ENCODE peak calls at places on chromosomes 12 and 14, in five cellular contexts. R is GM23248, D is GM23338, J is SK-N-SH, E is PC-3. G is an unnamed sample. For H3K9me2, H3K4me1 and H3F3A, the result is how much of the 10 kb centered on the place peaks cover.

GRCh38 chr14:99143126-99143525 is 128.9 kb downstream of the BCL11B start:
- DNase-seq in R (no peak), D (no peak), J (no peak), E (no peak), G (no peak)

GRCh38 chr12:126747530-126748149 is 1519.3 kb upstream of the TMEM132C start:
- DNase-seq in R (peak), D (peak), J (peak), E (peak), G (no peak)

GRCh38 chr12:96338852-96339478 is 61.3 kb downstream of the CDK17 start:
- DNase-seq in R (no peak), D (no peak), J (no peak), E (no peak), G (no peak)

GRCh38 chr14:46985529-46986137 is 334.1 kb upstream of the RPL10L start:
- DNase-seq in R (no peak), D (peak), J (no peak), E (peak), G (no peak)

GRCh38 chr14:68172216-68172615 is 352.6 kb downstream of the RAD51B start:
- DNase-seq in R (no peak), D (no peak), J (no peak), E (peak), G (no peak)

GRCh38 chr12:31008961-31009840 is 64.5 kb upstream of the DDX11 start:
- DNase-seq in R (no peak), D (no peak), J (no peak), E (no peak), G (no peak)

GRCh38 chr14:101061411-101062064 is 158.0 kb upstream of the RTL1 start:
- DNase-seq in R (no peak), D (no peak), J (no peak), E (no peak), G (no peak)

GRCh38 chr12:81350309-81350708 is 272.4 kb downstream of the ACSS3 start:
- DNase-seq in R (no peak), D (peak), J (no peak), E (no peak), G (no peak)

GRCh38 chr14:21084988-21085853 is 13.2 kb downstream of the ZNF219 start:
- DNase-seq in R (peak), D (no peak), J (peak), E (peak), G (no peak)

GRCh38 chr12:8664228-8664963 is 1.8 kb upstream of the MFAP5 start:
- DNase-seq in R (peak), D (no peak), J (no peak), E (no peak), G (no peak)

GRCh38 chr12:32918890-32919791 is 22.6 kb upstream of the PKP2 start:
- DNase-seq in R (peak), D (peak), J (peak), E (peak), G (peak)

GRCh38 chr12:131608740-131609665 is 101.9 kb upstream of the SFSWAP start:
- DNase-seq in R (peak), D (peak), J (peak), E (peak), G (peak)

GRCh38 chr14:21070610-21071224 is 613 bp downstream of the ARHGEF40 start:
- DNase-seq in R (peak), D (peak), J (peak), E (no peak), G (no peak)

GRCh38 chr12:54140958-54141388 is 47.8 kb downstream of the SMUG1 start:
- DNase-seq in R (peak), D (peak), J (no peak), E (no peak), G (no peak)

GRCh38 chr12:58161773-58162172 is 220.4 kb downstream of the ATP23 start:
- DNase-seq in R (no peak), D (no peak), J (no peak), E (peak), G (no peak)

GRCh38 chr12:57001448-57001906 is 4.9 kb downstream of the ZBTB39 start:
- DNase-seq in R (peak), D (peak), J (peak), E (peak), G (peak)

GRCh38 chr12:66051361-66051760 is 79.2 kb downstream of the LLPH start:
- DNase-seq in R (no peak), D (no peak), J (no peak), E (no peak), G (no peak)

GRCh38 chr14:28012629-28013415 is 753.8 kb upstream of the FOXG1 start:
- DNase-seq in R (no peak), D (peak), J (peak), E (peak), G (no peak)

GRCh38 chr12:122845041-122845864 is 10.0 kb downstream of the HIP1R start:
- DNase-seq in R (no peak), D (peak), J (peak), E (no peak), G (no peak)

GRCh38 chr12:56601503-56601902 is 28.6 kb downstream of the BAZ2A start:
- DNase-seq in R (peak), D (peak), J (peak), E (peak), G (no peak)

GRCh38 chr14:30607156-30607780 is 14.9 kb upstream of the SCFD1 start:
- DNase-seq in R (peak), D (no peak), J (no peak), E (no peak), G (no peak)

GRCh38 chr14:77302926-77303325 is 17.8 kb downstream of the POMT2 start:
- DNase-seq in R (peak), D (no peak), J (no peak), E (peak), G (peak)

GRCh38 chr12:120235369-120236123 is 30.0 kb downstream of the PXN start:
- DNase-seq in R (peak), D (peak), J (no peak), E (no peak), G (no peak)

GRCh38 chr12:87924149-87924548 is 105.1 kb downstream of the C12orf50 start:
- DNase-seq in R (no peak), D (no peak), J (no peak), E (no peak), G (no peak)

GRCh38 chr12:132289356-132290202 is 39.8 kb downstream of the GALNT9 start:
- DNase-seq in R (no peak), D (no peak), J (no peak), E (peak), G (no peak)

GRCh38 chr12:570949-571794 is 92.1 kb downstream of the NINJ2 start:
- DNase-seq in R (peak), D (peak), J (no peak), E (peak), G (peak)

GRCh38 chr14:81533212-81533535 is 479 bp downstream of the SEL1L start:
- DNase-seq in R (no peak), D (no peak), J (peak), E (no peak), G (no peak)

GRCh38 chr14:28635387-28635786 is 131.2 kb upstream of the FOXG1 start:
- DNase-seq in R (peak), D (peak), J (no peak), E (peak), G (no peak)

GRCh38 chr14:55097894-55098560 is 31.0 kb upstream of the LGALS3 start:
- DNase-seq in R (peak), D (no peak), J (no peak), E (peak), G (peak)

GRCh38 chr12:1553546-1553945 is 40.8 kb downstream of the FBXL14 start:
- DNase-seq in R (no peak), D (no peak), J (no peak), E (no peak), G (no peak)

GRCh38 chr14:75832621-75833297 is 149.0 kb downstream of the TGFB3 start:
- DNase-seq in R (peak), D (no peak), J (no peak), E (peak), G (no peak)

GRCh38 chr14:101797785-101798342 is 36.4 kb downstream of the PPP2R5C start:
- DNase-seq in R (no peak), D (no peak), J (no peak), E (no peak), G (no peak)

GRCh38 chr12:124792177-124792576 is 71.5 kb downstream of the SCARB1 start:
- DNase-seq in R (no peak), D (no peak), J (no peak), E (no peak), G (no peak)

GRCh38 chr12:8088574-8088973 is 6.5 kb downstream of the NECAP1 start:
- DNase-seq in R (no peak), D (no peak), J (no peak), E (no peak), G (no peak)

GRCh38 chr12:7162691-7163114 is 26.8 kb upstream of the PEX5 start:
- DNase-seq in R (peak), D (peak), J (no peak), E (peak), G (peak)

GRCh38 chr12:123063535-123063934 is 83.1 kb downstream of the ARL6IP4 start:
- DNase-seq in R (peak), D (peak), J (peak), E (peak), G (no peak)

GRCh38 chr12:50728841-50729240 is 35.1 kb upstream of the ATF1 start:
- DNase-seq in R (no peak), D (no peak), J (no peak), E (no peak), G (no peak)

GRCh38 chr14:50347521-50347920 is 35.4 kb downstream of the DMAC2L start:
- DNase-seq in R (peak), D (no peak), J (no peak), E (peak), G (peak)

GRCh38 chr14:93997933-93998870 is 1.1 kb downstream of the CCDC197 start:
- DNase-seq in R (no peak), D (no peak), J (no peak), E (no peak), G (no peak)

DNA sequence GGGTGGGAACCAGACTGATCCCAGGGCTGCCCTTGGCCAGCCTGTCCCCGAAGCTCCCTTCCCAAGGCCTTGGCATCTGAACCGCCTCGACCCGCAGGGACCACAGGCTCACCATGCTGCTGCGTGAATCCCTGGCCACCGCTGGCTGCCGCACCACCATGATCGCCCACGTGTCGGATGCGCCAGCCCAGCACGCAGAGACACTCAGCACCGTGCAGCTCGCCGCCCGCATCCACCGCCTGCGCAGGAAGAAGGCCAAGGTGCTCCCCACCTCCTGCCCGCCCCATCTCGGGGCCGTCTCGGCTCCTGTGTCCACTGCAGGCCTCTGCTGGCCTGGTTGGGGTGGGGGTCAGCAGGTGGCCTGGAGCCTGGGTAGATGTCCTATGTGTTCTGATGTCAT is 35.7 kb downstream of the KIF26A start:
- DNase-seq in R (no peak), D (no peak), J (no peak), E (no peak), G (no peak)
- H3K9me2 ChIP-seq in R (under half), D (under half), J (under half), E (under half), G (under half)

GRCh38 chr14:91245029-91245428 is 525 bp upstream of the GPR68 start:
- DNase-seq in R (no peak), D (no peak), J (no peak), E (no peak), G (no peak)

GRCh38 chr14:91244501-91244901 is at the start of gene GPR68:
- DNase-seq in R (peak), D (peak), J (peak), E (no peak), G (no peak)

GRCh38 chr14:91243098-91243483 is 1.4 kb downstream of the GPR68 start:
- DNase-seq in R (no peak), D (no peak), J (no peak), E (no peak), G (no peak)

GRCh38 chr14:91242635-91243034 is 1.9 kb downstream of the GPR68 start:
- DNase-seq in R (no peak), D (no peak), J (no peak), E (no peak), G (no peak)

DNA sequence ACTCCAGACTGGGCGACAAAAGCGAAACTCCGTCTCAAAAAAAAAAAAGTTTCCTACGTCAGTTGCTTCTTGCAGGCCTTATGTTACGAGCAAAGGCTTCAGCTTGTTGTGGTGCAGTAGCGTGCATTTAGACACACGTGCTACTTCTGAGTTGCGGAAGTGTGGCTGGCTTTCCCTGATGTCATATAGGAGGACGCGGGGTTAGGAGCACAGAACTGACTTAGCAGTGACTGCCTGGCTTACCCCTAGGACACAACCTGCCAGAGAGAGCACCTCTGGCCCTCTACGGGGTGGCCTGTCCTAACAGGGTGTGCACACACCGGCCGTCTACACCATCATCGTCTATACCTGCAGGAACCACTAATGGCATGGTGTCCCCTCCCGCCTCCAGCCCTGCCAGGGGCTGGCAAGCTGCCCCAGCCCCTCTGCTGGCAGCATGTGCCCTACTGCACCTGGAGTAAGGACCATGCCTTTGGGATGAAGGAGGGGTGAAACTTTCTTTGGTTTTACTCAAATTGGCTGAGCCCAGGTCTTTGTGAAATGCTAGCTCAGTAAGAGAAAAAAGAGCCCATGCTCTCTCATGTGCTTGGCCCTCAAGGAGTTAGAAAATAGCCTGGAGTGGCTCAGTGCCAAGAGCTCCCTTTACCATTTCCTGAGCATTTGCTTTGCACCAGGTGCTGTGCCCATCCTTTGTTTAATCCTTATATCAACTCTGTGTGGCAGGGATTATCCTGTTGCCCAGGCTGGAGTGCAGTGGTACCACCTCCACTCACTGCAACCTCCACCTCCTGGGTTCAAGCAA is 1.7 kb upstream of the GPR68 start:
- DNase-seq in R (no peak), D (no peak), J (no peak), E (no peak), G (no peak)
- H3K4me1 ChIP-seq in R (under half), D (under half), J (under half), E (under half), G (under half)

GRCh38 chr12:76422878-76423438 is 74.7 kb upstream of the BBS10 start:
- DNase-seq in R (peak), D (no peak), J (peak), E (peak), G (no peak)

GRCh38 chr12:76432733-76433132 is 84.5 kb upstream of the BBS10 start:
- DNase-seq in R (no peak), D (no peak), J (no peak), E (no peak), G (no peak)

GRCh38 chr12:76426160-76426559 is 77.9 kb upstream of the BBS10 start:
- DNase-seq in R (no peak), D (no peak), J (no peak), E (no peak), G (no peak)

GRCh38 chr12:76424941-76425340 is 76.7 kb upstream of the BBS10 start:
- DNase-seq in R (peak), D (no peak), J (no peak), E (no peak), G (no peak)

GRCh38 chr12:76428117-76428516 is 79.9 kb upstream of the BBS10 start:
- DNase-seq in R (no peak), D (no peak), J (no peak), E (no peak), G (no peak)
- H3F3A ChIP-seq in R (under half), D (under half), J (under half), E (under half), G (under half)

DNA sequence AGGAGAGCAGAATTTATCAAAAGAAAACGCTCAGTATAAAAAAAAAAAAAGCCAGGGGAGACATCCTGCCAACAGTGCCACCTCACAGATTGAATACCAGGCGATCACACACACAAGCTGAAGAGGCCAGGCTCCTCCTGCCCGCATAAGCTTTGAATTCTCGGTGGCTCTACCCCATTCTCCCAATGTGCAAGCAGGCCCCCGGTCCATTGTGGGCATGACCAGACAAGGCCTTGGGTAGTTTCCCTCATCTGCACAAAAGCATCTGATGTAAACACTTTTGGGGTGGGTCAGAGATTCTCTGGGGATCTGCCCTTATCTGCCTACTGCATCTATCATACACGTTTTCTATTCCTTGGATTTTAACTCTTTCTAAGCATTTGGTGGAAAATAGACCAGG is 16.2 kb downstream of the KLRF2 start:
- DNase-seq in R (no peak), D (no peak), J (no peak), E (no peak), G (no peak)
- H3K9me2 ChIP-seq in R (under half), D (under half), J (under half), E (under half), G (under half)

GRCh38 chr12:2891240-2892053 is 756 bp downstream of the TULP3 start:
- DNase-seq in R (peak), D (peak), J (peak), E (peak), G (peak)
- H3K4me1 ChIP-seq in R (under half), D (under half), J (under half), E (under half), G (under half)